ENCODE peak calls at places on chromosomes 2 and 18, in six cellular contexts. I is H1; F is kidney; B is CD8-positive, alpha-beta T cell; Y is substantia nigra; O is cardiac muscle cell. A is an unnamed sample.

GRCh38 chr2:1645761-1646476 is 98.4 kb downstream of the PXDN start:
- DNase-seq in I (no peak), F (peak; percentile 71), B (no peak), Y (no peak), O (no peak), A (no peak)

GRCh38 chr18:74062037-74062436 is 85.6 kb downstream of the FBXO15 start:
- DNase-seq in I (no peak), F (no peak), B (no peak), Y (no peak), O (no peak), A (no peak)

GRCh38 chr2:23012499-23012898 is 372.5 kb upstream of the KLHL29 start:
- DNase-seq in I (no peak), F (no peak), B (no peak), Y (no peak), O (no peak), A (no peak)

GRCh38 chr2:37566517-37566961 is 104.9 kb downstream of the CDC42EP3 start:
- DNase-seq in I (no peak), F (peak; percentile 75), B (no peak), Y (no peak), O (no peak), A (no peak)

GRCh38 chr2:196233033-196233807 is 61.8 kb upstream of the STK17B start:
- DNase-seq in I (no peak), F (no peak), B (no peak), Y (no peak), O (no peak), A (no peak)

GRCh38 chr18:52465391-52465790 is 125.4 kb downstream of the DCC start:
- DNase-seq in I (no peak), F (no peak), B (no peak), Y (no peak), O (no peak), A (no peak)

GRCh38 chr2:216222650-216223352 is 113.7 kb downstream of the XRCC5 start:
- DNase-seq in I (no peak), F (no peak), B (no peak), Y (no peak), O (no peak), A (peak; percentile 10)

GRCh38 chr2:172972005-172972619 is 103.5 kb upstream of the MAP3K20 start:
- DNase-seq in I (peak; percentile 79), F (no peak), B (peak; percentile 15), Y (no peak), O (peak; percentile 64), A (no peak)

GRCh38 chr2:71071681-71072398 is 3.4 kb downstream of the NAGK start:
- DNase-seq in I (no peak), F (no peak), B (peak; percentile 32), Y (peak; percentile 7), O (no peak), A (peak; percentile 65)

GRCh38 chr18:3842844-3843243 is 392.9 kb downstream of the TGIF1 start:
- DNase-seq in I (no peak), F (no peak), B (no peak), Y (no peak), O (no peak), A (no peak)

GRCh38 chr2:54627973-54628372 is 95.5 kb upstream of the EML6 start:
- DNase-seq in I (no peak), F (no peak), B (no peak), Y (no peak), O (no peak), A (no peak)

GRCh38 chr2:150080115-150080514 is 407.4 kb downstream of the RND3 start:
- DNase-seq in I (no peak), F (no peak), B (no peak), Y (no peak), O (no peak), A (no peak)

GRCh38 chr2:240224676-240225075 is 84.2 kb upstream of the OTOS start:
- DNase-seq in I (no peak), F (peak; percentile 63), B (no peak), Y (no peak), O (no peak), A (no peak)

GRCh38 chr18:79772108-79772864 is 25.5 kb upstream of the KCNG2 start:
- DNase-seq in I (peak; percentile 30), F (no peak), B (no peak), Y (no peak), O (no peak), A (no peak)

GRCh38 chr2:164920430-164920829 is 34.9 kb downstream of the SLC38A11 start:
- DNase-seq in I (no peak), F (no peak), B (no peak), Y (no peak), O (no peak), A (no peak)

GRCh38 chr2:161651547-161651946 is 27.3 kb downstream of the SLC4A10 start:
- DNase-seq in I (no peak), F (peak; percentile 63), B (no peak), Y (no peak), O (no peak), A (no peak)

GRCh38 chr2:234422895-234423505 is 73.9 kb downstream of the ARL4C start:
- DNase-seq in I (no peak), F (no peak), B (peak; percentile 55), Y (no peak), O (no peak), A (peak; percentile 88)

GRCh38 chr2:120779781-120780283 is 44.2 kb downstream of the GLI2 start:
- DNase-seq in I (no peak), F (peak; percentile 42), B (no peak), Y (no peak), O (peak; percentile 42), A (no peak)

GRCh38 chr18:1488957-1489356 is 584.3 kb downstream of the ADCYAP1 start:
- DNase-seq in I (no peak), F (no peak), B (no peak), Y (no peak), O (no peak), A (no peak)

GRCh38 chr2:218259099-218259921 is 1.5 kb upstream of the GPBAR1 start:
- DNase-seq in I (no peak), F (peak; percentile 77), B (no peak), Y (no peak), O (peak; percentile 75), A (no peak)

GRCh38 chr2:152176113-152176714 is 651 bp upstream of the STAM2 start:
- DNase-seq in I (no peak), F (no peak), B (no peak), Y (no peak), O (no peak), A (no peak)

GRCh38 chr2:203790134-203790533 is 77.4 kb upstream of the CTLA4 start:
- DNase-seq in I (no peak), F (no peak), B (no peak), Y (no peak), O (no peak), A (no peak)

GRCh38 chr2:129400825-129401224 is 578.6 kb upstream of the RAB6C start:
- DNase-seq in I (no peak), F (no peak), B (no peak), Y (no peak), O (peak; percentile 34), A (no peak)

GRCh38 chr2:156580501-156580900 is 144.3 kb downstream of the GPD2 start:
- DNase-seq in I (no peak), F (no peak), B (no peak), Y (no peak), O (no peak), A (peak; percentile 19)

GRCh38 chr2:205568620-205569019 is 113.7 kb upstream of the NRP2 start:
- DNase-seq in I (no peak), F (no peak), B (no peak), Y (no peak), O (no peak), A (no peak)

GRCh38 chr18:21918693-21919092 is 178.1 kb downstream of the MIB1 start:
- DNase-seq in I (no peak), F (no peak), B (no peak), Y (no peak), O (no peak), A (no peak)

GRCh38 chr18:21912339-21913239 is 172.0 kb downstream of the MIB1 start:
- DNase-seq in I (no peak), F (no peak), B (no peak), Y (no peak), O (peak; percentile 41), A (no peak)

GRCh38 chr18:21916594-21916993 is 176.0 kb downstream of the MIB1 start:
- DNase-seq in I (no peak), F (no peak), B (no peak), Y (no peak), O (no peak), A (no peak)

GRCh38 chr18:21914739-21915319 is 174.2 kb downstream of the MIB1 start:
- DNase-seq in I (no peak), F (no peak), B (no peak), Y (no peak), O (peak; percentile 75), A (no peak)

GRCh38 chr18:21915546-21915945 is 175.0 kb downstream of the MIB1 start:
- DNase-seq in I (no peak), F (no peak), B (no peak), Y (no peak), O (no peak), A (no peak)
- H3K27ac ChIP-seq in I (no peak overlapping the region), F (no peak overlapping the region), B (no peak overlapping the region), Y (no peak overlapping the region), O (no peak overlapping the region), A (no peak overlapping the region)

GRCh38 chr18:61865466-61866165 is 27.2 kb downstream of the RNF152 start:
- DNase-seq in I (no peak), F (no peak), B (no peak), Y (no peak), O (no peak), A (no peak)

GRCh38 chr18:61870151-61870550 is 22.7 kb downstream of the RNF152 start:
- DNase-seq in I (no peak), F (no peak), B (no peak), Y (no peak), O (no peak), A (no peak)

GRCh38 chr18:61869631-61870030 is 23.2 kb downstream of the RNF152 start:
- DNase-seq in I (no peak), F (no peak), B (no peak), Y (no peak), O (no peak), A (no peak)
- H3K27ac ChIP-seq in I (no peak overlapping the region), F (no peak overlapping the region), B (no peak overlapping the region), Y (no peak overlapping the region), O (no peak overlapping the region), A (no peak overlapping the region)

GRCh38 chr2:170525566-170525900 is 189.6 kb upstream of the SP5 start:
- DNase-seq in I (no peak), F (peak; percentile 77), B (no peak), Y (no peak), O (no peak), A (no peak)
- H3K27ac ChIP-seq in I (no peak overlapping the region), F (no peak overlapping the region), B (no peak overlapping the region), Y (no peak overlapping the region), O (no peak overlapping the region), A (no peak overlapping the region)

GRCh38 chr2:136004920-136005319 is 19.5 kb upstream of the DARS1 start:
- DNase-seq in I (no peak), F (no peak), B (no peak), Y (no peak), O (no peak), A (no peak)

GRCh38 chr2:136008205-136008865 is 22.9 kb upstream of the DARS1 start:
- DNase-seq in I (no peak), F (peak; percentile 76), B (peak; percentile 48), Y (no peak), O (no peak), A (peak; percentile 76)

GRCh38 chr2:136010126-136010525 is 24.7 kb upstream of the DARS1 start:
- DNase-seq in I (no peak), F (no peak), B (no peak), Y (no peak), O (no peak), A (no peak)

GRCh38 chr2:136005462-136006205 is 20.2 kb upstream of the DARS1 start:
- DNase-seq in I (no peak), F (no peak), B (no peak), Y (no peak), O (no peak), A (no peak)

GRCh38 chr2:136006658-136007057 is 21.2 kb upstream of the DARS1 start:
- DNase-seq in I (no peak), F (no peak), B (no peak), Y (no peak), O (no peak), A (no peak)
- H3K27ac ChIP-seq in I (no peak overlapping the region), F (no peak overlapping the region), B (no peak overlapping the region), Y (no peak overlapping the region), O (no peak overlapping the region), A (no peak overlapping the region)